ENCODE peak calls at places on chromosomes 16 and 17, in four cellular contexts. One of them, this sample, is unnamed.
A peak's percentile ranks its signal among the peaks of the same experiment; 100 is the strongest.

GRCh38 chr16:11595908-11596504 is 9.3 kb upstream of the LITAF start:
- DNase-seq in GM12878: no peak
- DNase-seq in H1: no peak
- DNase-seq in HepG2: no peak
- DNase-seq in this sample: no peak

GRCh38 chr16:48434653-48435318 is 49.6 kb upstream of the SIAH1 start:
- DNase-seq in GM12878: no peak
- DNase-seq in H1: no peak
- DNase-seq in HepG2: no peak
- DNase-seq in this sample: no peak

GRCh38 chr16:71927787-71928186 is 32.5 kb downstream of the IST1 start:
- DNase-seq in GM12878: no peak
- DNase-seq in H1: no peak
- DNase-seq in HepG2: no peak
- DNase-seq in this sample: no peak

GRCh38 chr16:86680137-86680536 is 101.8 kb downstream of the FOXL1 start:
- DNase-seq in GM12878: no peak
- DNase-seq in H1: no peak
- DNase-seq in HepG2: no peak
- DNase-seq in this sample: no peak

GRCh38 chr17:76458580-76459490 is 5.9 kb upstream of the UBE2O start:
- DNase-seq in GM12878: no peak
- DNase-seq in H1: peak; percentile 83
- DNase-seq in HepG2: peak; percentile 71
- DNase-seq in this sample: peak; percentile 52

GRCh38 chr17:70184770-70185169 is 15.4 kb downstream of the KCNJ2 start:
- DNase-seq in GM12878: no peak
- DNase-seq in H1: no peak
- DNase-seq in HepG2: no peak
- DNase-seq in this sample: no peak

GRCh38 chr17:77491921-77492445 is 351.2 kb downstream of the SEC14L1 start:
- DNase-seq in GM12878: no peak
- DNase-seq in H1: no peak
- DNase-seq in HepG2: no peak
- DNase-seq in this sample: no peak

GRCh38 chr16:55913717-55914116 is 38.5 kb upstream of the CES5A start:
- DNase-seq in GM12878: no peak
- DNase-seq in H1: no peak
- DNase-seq in HepG2: no peak
- DNase-seq in this sample: no peak

GRCh38 chr16:50539822-50540710 is 8.1 kb upstream of the NKD1 start:
- DNase-seq in GM12878: no peak
- DNase-seq in H1: no peak
- DNase-seq in HepG2: peak; percentile 52
- DNase-seq in this sample: no peak

GRCh38 chr17:49414271-49414621 is 436 bp downstream of the PHB1 start:
- DNase-seq in GM12878: no peak
- DNase-seq in H1: no peak
- DNase-seq in HepG2: no peak
- DNase-seq in this sample: no peak

GRCh38 chr17:28907052-28907438 is 4.2 kb upstream of the DHRS13 start:
- DNase-seq in GM12878: no peak
- DNase-seq in H1: no peak
- DNase-seq in HepG2: no peak
- DNase-seq in this sample: no peak

GRCh38 chr17:32854177-32854576 is 22.7 kb downstream of the MYO1D start:
- DNase-seq in GM12878: no peak
- DNase-seq in H1: no peak
- DNase-seq in HepG2: no peak
- DNase-seq in this sample: no peak

GRCh38 chr16:22373662-22374310 is 633 bp downstream of the CDR2 start:
- DNase-seq in GM12878: no peak
- DNase-seq in H1: no peak
- DNase-seq in HepG2: no peak
- DNase-seq in this sample: no peak

GRCh38 chr17:78769200-78769773 is 12.8 kb downstream of the CYTH1 start:
- DNase-seq in GM12878: no peak
- DNase-seq in H1: no peak
- DNase-seq in HepG2: no peak
- DNase-seq in this sample: no peak

GRCh38 chr17:10117581-10118001 is 80.8 kb downstream of the GAS7 start:
- DNase-seq in GM12878: peak; percentile 20
- DNase-seq in H1: no peak
- DNase-seq in HepG2: peak; percentile 9
- DNase-seq in this sample: no peak

GRCh38 chr16:78460428-78460827 is 361.0 kb downstream of the WWOX start:
- DNase-seq in GM12878: no peak
- DNase-seq in H1: no peak
- DNase-seq in HepG2: peak; percentile 80
- DNase-seq in this sample: no peak

GRCh38 chr17:39400547-39401411 is 647 bp downstream of the FBXL20 start:
- DNase-seq in GM12878: no peak
- DNase-seq in H1: no peak
- DNase-seq in HepG2: no peak
- DNase-seq in this sample: no peak

GRCh38 chr16:72094266-72094610 is 591 bp downstream of the DHX38 start:
- DNase-seq in GM12878: no peak
- DNase-seq in H1: no peak
- DNase-seq in HepG2: no peak
- DNase-seq in this sample: no peak

GRCh38 chr16:3458852-3459361 is 15.4 kb downstream of the NAA60 start:
- DNase-seq in GM12878: no peak
- DNase-seq in H1: no peak
- DNase-seq in HepG2: peak; percentile 94
- DNase-seq in this sample: no peak

GRCh38 chr17:28536532-28537218 is 15.7 kb downstream of the UNC119 start:
- DNase-seq in GM12878: no peak
- DNase-seq in H1: no peak
- DNase-seq in HepG2: no peak
- DNase-seq in this sample: no peak

GRCh38 chr17:7589204-7589868 is 558 bp downstream of the SOX15 start:
- DNase-seq in GM12878: no peak
- DNase-seq in H1: peak; percentile 91
- DNase-seq in HepG2: no peak
- DNase-seq in this sample: no peak

GRCh38 chr16:1493746-1494094 is 560 bp downstream of the TELO2 start:
- DNase-seq in GM12878: no peak
- DNase-seq in H1: no peak
- DNase-seq in HepG2: no peak
- DNase-seq in this sample: no peak

GRCh38 chr16:66904428-66904845 is 14.2 kb downstream of the CDH16 start:
- DNase-seq in GM12878: no peak
- DNase-seq in H1: no peak
- DNase-seq in HepG2: no peak
- DNase-seq in this sample: no peak

GRCh38 chr16:22322741-22323140 is 25.5 kb downstream of the POLR3E start:
- DNase-seq in GM12878: no peak
- DNase-seq in H1: no peak
- DNase-seq in HepG2: no peak
- DNase-seq in this sample: no peak

GRCh38 chr16:11639925-11640899 is 28.0 kb upstream of the SNN start:
- DNase-seq in GM12878: no peak
- DNase-seq in H1: no peak
- DNase-seq in HepG2: peak; percentile 90
- DNase-seq in this sample: peak; percentile 71

GRCh38 chr17:16975744-16976625 is 4.1 kb upstream of the TNFRSF13B start:
- DNase-seq in GM12878: peak; percentile 93
- DNase-seq in H1: peak; percentile 34
- DNase-seq in HepG2: no peak
- DNase-seq in this sample: no peak

GRCh38 chr17:60743812-60744211 is 66.2 kb downstream of the BCAS3 start:
- DNase-seq in GM12878: no peak
- DNase-seq in H1: no peak
- DNase-seq in HepG2: no peak
- DNase-seq in this sample: no peak

GRCh38 chr16:78184554-78185183 is 85.2 kb downstream of the WWOX start:
- DNase-seq in GM12878: no peak
- DNase-seq in H1: peak; percentile 22
- DNase-seq in HepG2: peak; percentile 68
- DNase-seq in this sample: no peak

GRCh38 chr16:2058901-2059300 is 11.1 kb downstream of the TSC2 start:
- DNase-seq in GM12878: no peak
- DNase-seq in H1: no peak
- DNase-seq in HepG2: no peak
- DNase-seq in this sample: no peak

GRCh38 chr16:4734730-4735575 is 616 bp downstream of the DNAAF8 start:
- DNase-seq in GM12878: no peak
- DNase-seq in H1: peak; percentile 96
- DNase-seq in HepG2: peak; percentile 61
- DNase-seq in this sample: peak; percentile 76

GRCh38 chr17:65154770-65155589 is 17.8 kb downstream of the RGS9 start:
- DNase-seq in GM12878: no peak
- DNase-seq in H1: no peak
- DNase-seq in HepG2: no peak
- DNase-seq in this sample: no peak

GRCh38 chr17:60748232-60748631 is 70.6 kb downstream of the BCAS3 start:
- DNase-seq in GM12878: no peak
- DNase-seq in H1: no peak
- DNase-seq in HepG2: no peak
- DNase-seq in this sample: no peak

GRCh38 chr17:41801374-41802062 is 10.2 kb downstream of the P3H4 start:
- DNase-seq in GM12878: no peak
- DNase-seq in H1: peak; percentile 97
- DNase-seq in HepG2: peak; percentile 68
- DNase-seq in this sample: no peak

GRCh38 chr17:28865946-28866752 is 11.3 kb downstream of the ERAL1 start:
- DNase-seq in GM12878: no peak
- DNase-seq in H1: no peak
- DNase-seq in HepG2: no peak
- DNase-seq in this sample: no peak

GRCh38 chr17:47967607-47968252 is 3.2 kb upstream of the CDK5RAP3 start:
- DNase-seq in GM12878: no peak
- DNase-seq in H1: no peak
- DNase-seq in HepG2: no peak
- DNase-seq in this sample: no peak

GRCh38 chr17:4504188-4504587 is 5.5 kb downstream of the SPNS2 start:
- DNase-seq in GM12878: no peak
- DNase-seq in H1: no peak
- DNase-seq in HepG2: no peak
- DNase-seq in this sample: no peak

GRCh38 chr16:65119905-65120341 is 1.9 kb downstream of the CDH11 start:
- DNase-seq in GM12878: no peak
- DNase-seq in H1: no peak
- DNase-seq in HepG2: no peak
- DNase-seq in this sample: no peak

GRCh38 chr17:81635431-81635830 is 1.5 kb downstream of the NPLOC4 start:
- DNase-seq in GM12878: no peak
- DNase-seq in H1: no peak
- DNase-seq in HepG2: no peak
- DNase-seq in this sample: no peak
- TF ChIP-seq SUZ12 in GM12878: no peak
- TF ChIP-seq SUZ12 in H1: no peak
- TF ChIP-seq SUZ12 in HepG2: no peak
- TF ChIP-seq SUZ12 in this sample: no peak

GRCh38 chr16:70290949-70291519 is 1.7 kb upstream of the AARS1 start:
- DNase-seq in GM12878: no peak
- DNase-seq in H1: no peak
- DNase-seq in HepG2: no peak
- DNase-seq in this sample: no peak
- TF ChIP-seq YY1 in GM12878: no peak
- TF ChIP-seq YY1 in H1: no peak
- TF ChIP-seq YY1 in HepG2: no peak
- TF ChIP-seq YY1 in this sample: no peak

DNA sequence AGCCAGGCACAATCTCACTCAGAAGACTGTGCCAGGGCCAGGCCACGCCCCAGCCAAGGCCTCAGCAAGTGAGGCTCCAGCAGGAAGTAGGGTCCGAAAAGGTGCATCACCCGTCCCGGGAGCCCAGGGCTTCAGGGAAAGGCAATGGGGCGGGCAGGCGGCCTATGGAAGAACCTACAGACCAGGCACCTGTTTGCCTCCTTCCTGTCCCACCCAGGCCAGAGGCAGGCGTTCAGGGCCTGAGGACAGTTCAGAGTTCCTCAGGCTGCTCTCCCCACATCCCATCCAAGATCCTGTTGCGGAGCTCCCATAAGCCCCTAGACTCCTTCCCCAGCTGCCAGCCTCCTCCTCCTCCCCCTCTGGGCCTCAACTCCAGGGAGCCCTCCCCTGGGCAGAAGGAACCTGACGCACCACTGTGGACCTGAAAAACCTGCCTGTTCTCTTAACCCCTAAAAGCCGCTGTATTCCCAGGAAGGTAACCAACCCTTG is 2.3 kb downstream of the CLUH start:
- DNase-seq in GM12878: peak; percentile 23
- DNase-seq in H1: no peak
- DNase-seq in HepG2: no peak
- DNase-seq in this sample: no peak
- H3K4me1 ChIP-seq in GM12878: peaks cover 20% of the 10 kb centered on the region
- H3K4me1 ChIP-seq in H1: peaks cover 33% of the 10 kb centered on the region
- H3K4me1 ChIP-seq in HepG2: peaks cover 67% of the 10 kb centered on the region
- H3K4me1 ChIP-seq in this sample: peaks cover 34% of the 10 kb centered on the region

GRCh38 chr16:82881517-82881916 is 254.7 kb downstream of the CDH13 start:
- DNase-seq in GM12878: no peak
- DNase-seq in H1: no peak
- DNase-seq in HepG2: no peak
- DNase-seq in this sample: no peak

GRCh38 chr16:82882982-82883863 is 256.5 kb downstream of the CDH13 start:
- DNase-seq in GM12878: no peak
- DNase-seq in H1: no peak
- DNase-seq in HepG2: no peak
- DNase-seq in this sample: no peak

GRCh38 chr16:82878466-82878865 is 251.7 kb downstream of the CDH13 start:
- DNase-seq in GM12878: no peak
- DNase-seq in H1: no peak
- DNase-seq in HepG2: no peak
- DNase-seq in this sample: no peak

GRCh38 chr16:82882249-82882648 is 255.5 kb downstream of the CDH13 start:
- DNase-seq in GM12878: no peak
- DNase-seq in H1: no peak
- DNase-seq in HepG2: no peak
- DNase-seq in this sample: no peak

GRCh38 chr16:82880361-82880760 is 253.6 kb downstream of the CDH13 start:
- DNase-seq in GM12878: no peak
- DNase-seq in H1: no peak
- DNase-seq in HepG2: no peak
- DNase-seq in this sample: no peak
- TF ChIP-seq SUZ12 in GM12878: no peak
- TF ChIP-seq SUZ12 in H1: no peak
- TF ChIP-seq SUZ12 in HepG2: no peak
- TF ChIP-seq SUZ12 in this sample: no peak